ENCODE peak calls at places on chromosomes 4 and X, in eight cellular contexts. Q, N, Y, E, U, L, P and I are unnamed samples.

GRCh38 chrX:96729053-96729452 is 44.4 kb downstream of the DIAPH2 start:
- DNase-seq in N (no peak), U (no peak), Y (no peak), Q (no peak), L (no peak), P (no peak), E (no peak), I (no peak)

GRCh38 chr4:173958445-173958844 is 325.0 kb downstream of the FBXO8 start:
- DNase-seq in U (no peak), N (no peak), P (no peak), Q (no peak), E (no peak), Y (no peak), L (peak), I (no peak)

GRCh38 chr4:93759506-93759905 is 69.0 kb upstream of the ATOH1 start:
- DNase-seq in Q (no peak), P (no peak), L (no peak), N (no peak), Y (no peak), U (no peak), E (no peak), I (no peak)

GRCh38 chr4:3500111-3500510 is 32.1 kb downstream of the LRPAP1 start:
- DNase-seq in P (no peak), N (no peak), Q (no peak), Y (no peak), L (no peak), E (no peak), U (no peak), I (no peak)

GRCh38 chrX:118569676-118570075 is 74.1 kb downstream of the DOCK11 start:
- DNase-seq in P (no peak), E (no peak), U (no peak), Q (no peak), L (peak), Y (no peak), N (no peak), I (no peak)

GRCh38 chrX:71622347-71623104 is 4.2 kb upstream of the CXCR3 start:
- DNase-seq in Y (peak), U (peak), N (peak), E (peak), L (peak), Q (peak), P (peak), I (no peak)

GRCh38 chrX:150085881-150086280 is 147.6 kb upstream of the EOLA2 start:
- DNase-seq in L (peak), E (no peak), Q (no peak), N (no peak), U (no peak), P (no peak), Y (no peak), I (no peak)

GRCh38 chr4:24885342-24885741 is 27.5 kb downstream of the CCDC149 start:
- DNase-seq in U (no peak), Y (no peak), P (no peak), L (no peak), Q (no peak), E (no peak), N (no peak), I (no peak)

GRCh38 chr4:60744767-60745166 is 455.4 kb upstream of the ADGRL3 start:
- DNase-seq in N (no peak), Q (no peak), Y (no peak), E (no peak), P (no peak), U (no peak), L (peak), I (no peak)

GRCh38 chr4:57504139-57504538 is 394.0 kb upstream of the IGFBP7 start:
- DNase-seq in Y (no peak), Q (no peak), U (no peak), P (no peak), N (no peak), E (no peak), L (no peak), I (no peak)

GRCh38 chr4:145937990-145938611 is 522 bp downstream of the ZNF827 start:
- DNase-seq in Y (no peak), E (no peak), Q (no peak), P (no peak), L (peak), N (no peak), U (no peak), I (peak)

GRCh38 chr4:89994176-89994873 is 99.7 kb downstream of the MMRN1 start:
- DNase-seq in N (no peak), E (no peak), L (no peak), Q (no peak), P (no peak), U (no peak), Y (no peak), I (peak)

GRCh38 chr4:2009651-2010233 is 968 bp upstream of the NELFA start:
- DNase-seq in U (peak), L (peak), N (peak), E (peak), P (peak), Y (no peak), Q (no peak), I (no peak)

GRCh38 chr4:64144994-64145393 is 264.3 kb downstream of the TECRL start:
- DNase-seq in E (no peak), L (no peak), U (no peak), Q (no peak), Y (no peak), N (no peak), P (no peak), I (no peak)

GRCh38 chr4:42048394-42048793 is 58.1 kb downstream of the SLC30A9 start:
- DNase-seq in P (no peak), Q (no peak), E (no peak), Y (peak), U (no peak), N (no peak), L (peak), I (no peak)

GRCh38 chr4:145130788-145131398 is 32.8 kb downstream of the ABCE1 start:
- DNase-seq in Q (no peak), L (peak), E (no peak), U (peak), N (no peak), P (no peak), Y (peak), I (no peak)

GRCh38 chrX:23811135-23811781 is 28.3 kb downstream of the SAT1 start:
- DNase-seq in N (no peak), E (no peak), U (no peak), Q (no peak), Y (no peak), L (peak), P (no peak), I (no peak)

GRCh38 chrX:138638996-138639395 is 72.5 kb downstream of the FGF13 start:
- DNase-seq in U (no peak), Q (no peak), E (no peak), Y (no peak), P (no peak), N (no peak), L (no peak), I (no peak)

GRCh38 chrX:125219852-125220251 is 99.8 kb upstream of the TEX13C start:
- DNase-seq in U (no peak), Q (no peak), N (no peak), P (no peak), Y (no peak), L (no peak), E (no peak), I (no peak)

GRCh38 chrX:133267621-133268020 is 49.5 kb upstream of the TFDP3 start:
- DNase-seq in Y (no peak), L (no peak), P (no peak), Q (no peak), E (no peak), U (no peak), N (no peak), I (no peak)

GRCh38 chr4:128812360-128812958 is 3.0 kb downstream of the JADE1 start:
- DNase-seq in Y (no peak), P (no peak), U (peak), Q (no peak), L (peak), E (peak), N (no peak), I (peak)

GRCh38 chr4:108033348-108033747 is 43.7 kb downstream of the HADH start:
- DNase-seq in Y (no peak), L (no peak), N (no peak), Q (no peak), P (no peak), E (no peak), U (no peak), I (no peak)

GRCh38 chrX:96689951-96690350 is 5.3 kb downstream of the DIAPH2 start:
- DNase-seq in Q (no peak), L (peak), N (no peak), E (no peak), P (no peak), Y (no peak), U (no peak), I (no peak)

GRCh38 chr4:46927201-46927600 is 18.2 kb upstream of the COX7B2 start:
- DNase-seq in L (no peak), E (no peak), N (no peak), Q (no peak), P (no peak), Y (no peak), U (no peak), I (no peak)

GRCh38 chr4:2412534-2412884 is 5.9 kb downstream of the ZFYVE28 start:
- DNase-seq in P (no peak), U (no peak), E (peak), Y (no peak), N (peak), Q (no peak), L (no peak), I (no peak)

GRCh38 chr4:133969202-133969873 is 232.3 kb downstream of the PABPC4L start:
- DNase-seq in E (no peak), N (no peak), P (no peak), U (no peak), Q (no peak), Y (no peak), L (peak), I (no peak)

GRCh38 chrX:619451-619811 is 11.2 kb upstream of the SHOX start:
- DNase-seq in E (no peak), P (no peak), N (no peak), Q (no peak), L (no peak), Y (no peak), U (no peak), I (peak)